ENCODE peak calls at places on chromosomes 13 and 19, in eight cellular contexts. F is EL; A is effector CD8-positive, alpha-beta T cell; R is NCI-H1436; G is gastrocnemius medialis; L is coronary artery; C is LHCN-M2; Y is GM12865. M is an unnamed sample.

GRCh38 chr19:46704379-46705076 is 12.4 kb downstream of the PRKD2 start:
- DNase-seq in L (no peak), R (peak), G (peak), C (peak), F (peak), Y (peak), A (peak), M (peak)

GRCh38 chr19:6048348-6048747 is 62.0 kb downstream of the RFX2 start:
- DNase-seq in L (no peak), G (no peak), Y (no peak), C (no peak), F (no peak), A (no peak), R (no peak), M (peak)

GRCh38 chr19:35292421-35292820 is 460 bp downstream of the MAG start:
- DNase-seq in Y (no peak), A (no peak), R (no peak), L (no peak), C (no peak), G (no peak), F (no peak), M (no peak)

GRCh38 chr19:8403098-8403819 is 9.8 kb upstream of the MARCHF2 start:
- DNase-seq in C (no peak), R (no peak), Y (no peak), G (no peak), A (no peak), L (no peak), F (no peak), M (no peak)

GRCh38 chr13:97288486-97288900 is 66.4 kb downstream of the MBNL2 start:
- DNase-seq in L (no peak), A (no peak), G (no peak), F (no peak), R (no peak), C (no peak), Y (no peak), M (no peak)

GRCh38 chr19:31350033-31350692 is 927 bp upstream of the TSHZ3 start:
- DNase-seq in A (no peak), Y (no peak), R (no peak), G (no peak), F (peak), C (peak), L (peak), M (peak)

GRCh38 chr19:6479836-6480398 is 1.7 kb downstream of the DENND1C start:
- DNase-seq in F (no peak), L (no peak), Y (no peak), A (no peak), G (no peak), C (no peak), R (no peak), M (no peak)

GRCh38 chr13:33676045-33676699 is 141.8 kb upstream of the RFC3 start:
- DNase-seq in R (no peak), F (peak), A (no peak), Y (no peak), L (no peak), G (no peak), C (no peak), M (no peak)

GRCh38 chr19:17304386-17305047 is 1.2 kb upstream of the MRPL34 start:
- DNase-seq in G (no peak), C (no peak), A (no peak), L (no peak), F (no peak), R (no peak), Y (no peak), M (no peak)

GRCh38 chr19:17289489-17289888 is 7.8 kb downstream of the ANKLE1 start:
- DNase-seq in A (peak), Y (peak), C (peak), L (no peak), G (peak), R (no peak), F (peak), M (peak)

GRCh38 chr19:7930765-7931164 is 4.8 kb upstream of the CTXN1 start:
- DNase-seq in L (no peak), F (no peak), C (no peak), G (no peak), A (no peak), Y (no peak), R (no peak), M (peak)

GRCh38 chr13:101706651-101707050 is 254.2 kb downstream of the ITGBL1 start:
- DNase-seq in R (no peak), Y (no peak), C (peak), A (no peak), F (peak), G (peak), L (no peak), M (no peak)

GRCh38 chr13:26979334-26979733 is 192.3 kb downstream of the USP12 start:
- DNase-seq in C (no peak), R (no peak), F (no peak), A (no peak), L (no peak), G (no peak), Y (no peak), M (no peak)

GRCh38 chr19:16897572-16898056 is 8.8 kb downstream of the F2RL3 start:
- DNase-seq in C (no peak), G (no peak), F (no peak), L (no peak), Y (no peak), A (no peak), R (no peak), M (peak)

GRCh38 chr13:37479901-37480300 is 118.7 kb downstream of the POSTN start:
- DNase-seq in Y (no peak), R (no peak), L (no peak), C (no peak), F (no peak), G (no peak), A (no peak), M (no peak)

GRCh38 chr19:42548545-42548944 is 20.3 kb upstream of the CEACAM1 start:
- DNase-seq in A (no peak), L (no peak), R (no peak), C (no peak), F (no peak), Y (no peak), G (no peak), M (no peak)

GRCh38 chr19:17205237-17206140 is 9.7 kb upstream of the USE1 start:
- DNase-seq in R (peak), A (peak), F (peak), G (peak), L (no peak), Y (peak), C (peak), M (no peak)

GRCh38 chr13:25990801-25991200 is 61.0 kb downstream of the SHISA2 start:
- DNase-seq in Y (no peak), R (no peak), L (no peak), F (peak), G (no peak), A (no peak), C (no peak), M (no peak)

GRCh38 chr13:89554801-89555200 is 1792.7 kb upstream of the MIR17HG start:
- DNase-seq in L (no peak), Y (no peak), C (no peak), R (no peak), A (no peak), G (no peak), F (no peak), M (no peak)

GRCh38 chr19:34350161-34350561 is 14.8 kb upstream of the GPI start:
- DNase-seq in C (no peak), Y (peak), R (no peak), A (peak), F (peak), L (no peak), G (no peak), M (no peak)

GRCh38 chr19:52896431-52897148 is 845 bp downstream of the ZNF320 start:
- DNase-seq in R (no peak), G (peak), C (peak), Y (peak), F (peak), L (no peak), A (no peak), M (peak)

GRCh38 chr13:100657881-100658315 is 16.7 kb downstream of the TMTC4 start:
- DNase-seq in C (no peak), G (no peak), R (no peak), Y (no peak), F (no peak), A (no peak), L (no peak), M (no peak)

GRCh38 chr19:532578-533484 is 1.3 kb downstream of the CDC34 start:
- DNase-seq in Y (peak), L (no peak), G (peak), F (peak), R (no peak), C (peak), A (no peak), M (peak)

GRCh38 chr19:32876236-32876918 is 6.8 kb upstream of the SLC7A9 start:
- DNase-seq in L (no peak), F (peak), A (no peak), Y (no peak), R (no peak), C (no peak), G (no peak), M (no peak)

GRCh38 chr13:42215578-42216421 is 56.2 kb upstream of the AKAP11 start:
- DNase-seq in L (no peak), F (peak), R (peak), G (no peak), A (no peak), C (peak), Y (peak), M (no peak)

GRCh38 chr19:6423499-6424189 is 967 bp downstream of the KHSRP start:
- DNase-seq in G (no peak), A (no peak), Y (peak), F (peak), C (peak), R (no peak), L (no peak), M (no peak)

GRCh38 chr13:66700336-66700735 is 529.8 kb downstream of the PCDH9 start:
- DNase-seq in F (peak), L (no peak), C (peak), A (no peak), Y (no peak), R (no peak), G (no peak), M (no peak)

GRCh38 chr13:53466576-53466975 is 438.0 kb downstream of the OLFM4 start:
- DNase-seq in A (no peak), G (no peak), F (no peak), Y (no peak), R (no peak), C (no peak), L (no peak), M (no peak)

GRCh38 chr19:53659292-53659691 is 27.5 kb downstream of the DPRX start:
- DNase-seq in C (peak), Y (no peak), L (no peak), G (no peak), A (no peak), R (no peak), F (peak), M (no peak)

GRCh38 chr13:97231118-97231831 is 9.1 kb downstream of the MBNL2 start:
- DNase-seq in Y (no peak), G (no peak), C (peak), A (no peak), R (no peak), F (no peak), L (no peak), M (no peak)

GRCh38 chr13:109145631-109146030 is 516.2 kb downstream of the MYO16 start:
- DNase-seq in G (no peak), L (no peak), R (peak), Y (peak), A (no peak), F (peak), C (peak), M (no peak)

GRCh38 chr13:109989686-109990085 is 203.3 kb upstream of the IRS2 start:
- DNase-seq in G (no peak), A (no peak), L (no peak), R (no peak), Y (no peak), C (peak), F (peak), M (no peak)

M was measured in kidney.